ENCODE peak calls at places on chromosome 1, in four cellular contexts. R is body of pancreas, X is esophagus squamous epithelium, W is prostate gland. P is an unnamed sample.

GRCh38 chr1:184033711-184034167 is 3.8 kb downstream of the COLGALT2 start:
- DNase-seq in R (no peak), X (no peak), W (no peak), P (no peak)

GRCh38 chr1:2314297-2314802 is 77.0 kb downstream of the MORN1 start:
- DNase-seq in R (peak; percentile 61), X (no peak), W (no peak), P (no peak)

GRCh38 chr1:174021611-174022079 is 512 bp downstream of the RC3H1 start:
- DNase-seq in R (peak; percentile 67), X (no peak), W (peak; percentile 34), P (peak; percentile 27)

GRCh38 chr1:226723640-226724532 is 15.2 kb downstream of the ITPKB start:
- DNase-seq in R (peak; percentile 40), X (no peak), W (no peak), P (no peak)

GRCh38 chr1:60655799-60656355 is 426.5 kb upstream of the NFIA start:
- DNase-seq in R (no peak), X (no peak), W (no peak), P (no peak)

GRCh38 chr1:114558548-114558947 is 22.9 kb downstream of the BCAS2 start:
- DNase-seq in R (no peak), X (no peak), W (no peak), P (no peak)

GRCh38 chr1:201468501-201468843 is 516 bp downstream of the PHLDA3 start:
- DNase-seq in R (peak; percentile 36), X (no peak), W (no peak), P (no peak)

GRCh38 chr1:5961601-5962000 is 30.6 kb downstream of the NPHP4 start:
- DNase-seq in R (no peak), X (no peak), W (no peak), P (no peak)

GRCh38 chr1:81420760-81421159 is 380.0 kb upstream of the ADGRL2 start:
- DNase-seq in R (no peak), X (no peak), W (no peak), P (no peak)

GRCh38 chr1:45205910-45206721 is at the start of gene ZSWIM5:
- DNase-seq in R (peak; percentile 83), X (no peak), W (peak; percentile 63), P (peak; percentile 58)

GRCh38 chr1:183580281-183580682 is 10.0 kb downstream of the NCF2 start:
- DNase-seq in R (no peak), X (no peak), W (no peak), P (no peak)

GRCh38 chr1:17683551-17683950 is 71.6 kb upstream of the ACTL8 start:
- DNase-seq in R (no peak), X (no peak), W (peak; percentile 29), P (no peak)

GRCh38 chr1:219938706-219939105 is 10.3 kb upstream of the SLC30A10 start:
- DNase-seq in R (no peak), X (no peak), W (no peak), P (no peak)

GRCh38 chr1:179883040-179883501 is 986 bp downstream of the TOR1AIP1 start:
- DNase-seq in R (no peak), X (no peak), W (peak; percentile 9), P (no peak)

GRCh38 chr1:43349594-43350306 is 9.0 kb upstream of the CDC20 start:
- DNase-seq in R (no peak), X (no peak), W (peak; percentile 68), P (no peak)

GRCh38 chr1:64129708-64130107 is 73.7 kb upstream of the UBE2U start:
- DNase-seq in R (no peak), X (no peak), W (no peak), P (no peak)

GRCh38 chr1:85148524-85149250 is 52.1 kb downstream of the SYDE2 start:
- DNase-seq in R (no peak), X (no peak), W (no peak), P (no peak)

DNA sequence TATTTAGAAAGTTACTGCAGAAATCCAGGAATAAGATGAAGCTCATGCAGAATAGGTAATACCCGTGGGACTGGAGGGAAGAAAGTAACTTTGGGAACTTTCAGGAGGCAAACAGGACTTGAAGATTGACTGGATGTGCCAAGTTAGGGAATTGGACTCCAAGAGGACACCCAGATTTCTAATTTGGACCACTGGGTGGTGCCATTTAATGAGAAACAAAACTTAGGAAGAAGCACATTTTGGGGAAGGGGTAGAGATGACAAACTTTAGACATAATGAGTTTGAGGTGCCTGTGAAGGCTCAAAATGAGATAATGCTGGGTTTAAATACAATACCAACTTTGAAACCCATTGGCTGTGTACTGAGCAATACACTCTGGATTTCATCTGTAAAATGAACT is 3.3 kb upstream of the B4GALT3 start:
- DNase-seq in R (no peak), X (no peak), W (no peak), P (no peak)
- TF ChIP-seq CTCF in R (no peak), X (peak; percentile 40), W (no peak), P (no peak)

GRCh38 chr1:100132566-100133477 is at the start of the genes SASS6 and TRMT13:
- DNase-seq in R (peak; percentile 98), X (peak; percentile 78), W (peak; percentile 98), P (peak; percentile 94)
- TF ChIP-seq POLR2A in R (peak; percentile 63), X (peak; percentile 33), W (no peak), P (no peak)

DNA sequence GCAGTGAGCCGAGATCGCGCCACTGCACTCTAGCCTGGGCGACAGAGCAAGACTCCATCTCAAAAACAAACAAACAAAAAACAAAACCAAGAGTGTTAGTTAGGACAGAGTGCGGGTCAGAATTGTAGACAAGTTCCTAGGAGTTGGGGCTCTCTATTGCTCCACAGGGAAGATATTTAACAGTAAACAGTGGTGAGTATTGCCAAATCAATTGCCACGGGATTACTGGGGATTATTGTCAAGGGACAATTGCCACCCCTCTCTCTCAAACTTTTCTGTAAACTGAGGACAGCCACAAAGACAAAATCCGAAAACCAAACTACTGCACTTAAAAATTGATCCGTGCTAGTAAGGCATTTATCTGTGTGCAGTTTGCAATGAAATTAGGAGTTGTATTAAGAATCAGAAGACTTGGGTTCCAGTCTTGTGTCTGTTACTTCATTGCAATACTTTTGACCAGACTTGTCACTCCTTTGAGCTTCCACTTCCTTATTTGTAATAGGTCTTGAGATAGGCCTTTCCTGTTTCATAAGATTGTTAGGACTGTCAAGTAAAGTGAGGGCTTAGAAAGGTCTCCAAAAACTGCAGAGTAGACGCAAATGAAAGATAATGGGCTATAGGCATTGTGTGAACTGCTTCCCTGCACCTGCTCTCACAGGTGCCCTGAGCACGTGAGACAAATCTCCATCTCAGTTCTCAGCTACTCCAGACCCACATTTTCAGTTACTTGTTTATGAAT is 1.3 kb upstream of the S100A11 start:
- DNase-seq in R (no peak), X (no peak), W (no peak), P (no peak)
- H3K4me3 ChIP-seq in R (no peak overlapping the region), X (no peak overlapping the region), W (no peak overlapping the region), P (no peak overlapping the region)

DNA sequence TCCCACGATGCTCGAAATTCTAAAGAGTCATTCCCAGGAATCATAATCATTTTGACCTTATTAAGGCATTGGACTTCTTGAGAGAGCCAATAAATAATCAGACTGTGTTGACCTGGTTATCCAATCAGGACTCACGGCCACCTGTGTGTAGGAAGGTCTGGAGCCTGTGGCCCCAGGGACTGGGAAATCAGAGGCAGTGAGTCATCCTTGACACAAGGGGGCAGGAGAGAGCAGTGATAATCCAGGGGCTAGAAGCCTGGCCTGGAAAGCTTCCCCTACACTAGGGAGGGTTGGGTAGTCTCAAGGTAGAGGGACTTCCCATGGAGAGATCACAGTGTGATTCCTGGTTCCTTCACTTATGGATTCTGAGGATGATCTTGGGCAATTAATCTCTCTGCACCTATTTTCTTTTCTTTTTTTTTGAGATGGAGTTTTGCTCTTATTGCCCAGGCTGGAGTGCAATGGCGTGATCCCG is 4.7 kb downstream of the MR1 start:
- DNase-seq in R (peak; percentile 58), X (no peak), W (peak; percentile 30), P (no peak)
- TF ChIP-seq CTCF in R (peak; percentile 14), X (peak; percentile 79), W (peak; percentile 64), P (peak; percentile 58)

GRCh38 chr1:205749094-205749825 is 722 bp downstream of the NUCKS1 start:
- DNase-seq in R (peak; percentile 95), X (peak; percentile 36), W (peak; percentile 95), P (peak; percentile 93)
- TF ChIP-seq POLR2A in R (peak; percentile 40), X (peak; percentile 93), W (peak; percentile 88), P (peak; percentile 12)

GRCh38 chr1:232252719-232253118 is 377.2 kb downstream of the SIPA1L2 start:
- DNase-seq in R (no peak), X (no peak), W (no peak), P (no peak)
- H3K4me3 ChIP-seq in R (no peak overlapping the region), X (no peak overlapping the region), W (no peak overlapping the region), P (no peak overlapping the region)

DNA sequence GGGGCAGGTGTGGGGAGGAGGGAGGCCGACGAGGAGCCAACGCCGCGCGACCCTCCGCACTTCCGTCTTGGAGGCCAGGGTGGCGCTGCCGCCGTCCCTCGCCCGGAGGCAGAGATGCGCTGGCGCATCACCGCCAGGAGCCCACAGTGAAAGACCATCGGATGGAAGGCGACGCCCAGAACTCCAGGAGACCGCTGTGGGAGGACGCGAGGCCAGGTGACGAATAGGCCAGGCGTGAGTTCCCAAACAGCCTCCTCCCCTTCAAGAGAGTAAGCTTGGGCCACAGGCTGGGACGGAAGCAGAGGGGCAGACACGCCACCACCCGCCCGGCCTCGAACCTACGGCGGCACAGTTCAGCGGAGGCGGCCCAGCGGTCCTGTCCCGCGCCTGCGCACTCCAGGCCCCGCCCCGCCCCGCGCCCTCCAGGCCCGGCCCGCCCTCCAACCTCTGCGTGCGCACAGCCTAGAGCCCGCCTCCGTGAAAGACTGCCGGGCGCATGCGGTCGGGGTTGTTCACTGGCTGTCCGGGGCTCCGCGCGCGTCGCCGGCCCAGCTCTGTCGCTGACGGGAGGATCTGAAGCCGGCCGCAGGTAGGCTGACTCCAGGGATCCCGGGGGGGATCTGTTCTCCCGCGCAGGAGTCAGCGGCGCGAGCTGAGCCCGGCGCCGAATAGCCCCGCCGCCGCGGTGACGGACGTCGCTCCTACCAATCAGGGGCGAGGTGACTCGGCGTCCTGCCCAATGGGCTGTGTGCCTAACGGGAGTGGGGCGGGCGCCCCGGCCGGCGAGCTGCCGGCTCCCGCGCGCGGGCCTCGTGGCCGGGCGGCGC is at the start of gene CTPS1:
- DNase-seq in R (peak; percentile 97), X (peak; percentile 79), W (peak; percentile 92), P (peak; percentile 92)
- TF ChIP-seq CTCF in R (no peak), X (peak; percentile 12), W (peak; percentile 20), P (no peak)

DNA sequence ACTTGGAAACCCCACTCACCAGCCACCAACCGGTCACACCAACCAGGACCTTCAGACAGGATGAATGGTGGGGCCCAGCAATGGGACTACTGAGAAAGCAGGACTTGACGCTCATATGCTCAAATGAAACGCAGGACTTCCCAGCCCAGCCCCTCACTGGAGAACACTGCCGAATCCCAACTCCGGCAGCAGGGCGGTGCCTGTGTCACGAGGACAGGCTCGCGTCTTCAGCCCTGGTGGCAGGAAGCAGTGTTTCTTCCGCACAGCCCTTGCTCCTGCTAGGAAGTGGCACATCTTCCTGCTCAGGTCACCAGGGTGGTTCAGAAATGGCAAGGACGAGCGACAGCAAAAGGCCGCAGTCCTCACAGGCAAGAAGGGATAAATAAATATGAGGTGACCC is 38.9 kb downstream of the CD58 start:
- DNase-seq in R (no peak), X (no peak), W (no peak), P (no peak)
- TF ChIP-seq POLR2A in R (no peak), X (no peak), W (no peak), P (no peak)